ENCODE peak calls at places on chromosomes 13 and 19, in four cellular contexts. D, F, K and O are unnamed samples.

GRCh38 chr19:47421244-47421786 is 2.0 kb upstream of the MEIS3 start:
- DNase-seq in D (no peak), F (no peak), K (no peak), O (no peak)

GRCh38 chr19:51783373-51783772 is 11.6 kb upstream of the FPR3 start:
- DNase-seq in D (no peak), F (peak), K (no peak), O (no peak)

GRCh38 chr19:51047031-51047335 is 12.2 kb upstream of the KLK12 start:
- DNase-seq in D (no peak), F (no peak), K (no peak), O (no peak)

GRCh38 chr13:93224545-93224944 is 2.1 kb upstream of the GPC6 start:
- DNase-seq in D (no peak), F (peak), K (no peak), O (no peak)

GRCh38 chr19:30082168-30082567 is 140.1 kb downstream of the URI1 start:
- DNase-seq in D (no peak), F (no peak), K (no peak), O (no peak)

GRCh38 chr19:16590876-16591802 is 18.9 kb upstream of the SLC35E1 start:
- DNase-seq in D (no peak), F (no peak), K (no peak), O (no peak)

GRCh38 chr19:32674153-32674958 is 624 bp downstream of the ANKRD27 start:
- DNase-seq in D (no peak), F (no peak), K (no peak), O (no peak)

GRCh38 chr19:32387701-32388392 is 17.7 kb upstream of the DPY19L3 start:
- DNase-seq in D (no peak), F (no peak), K (no peak), O (peak)

GRCh38 chr13:44870456-44870929 is 118.8 kb downstream of the NUFIP1 start:
- DNase-seq in D (no peak), F (no peak), K (no peak), O (no peak)

GRCh38 chr13:43132228-43132627 is 108.8 kb downstream of the DNAJC15 start:
- DNase-seq in D (no peak), F (peak), K (no peak), O (no peak)

GRCh38 chr19:10006335-10006708 is 4.0 kb downstream of the COL5A3 start:
- DNase-seq in D (no peak), F (no peak), K (no peak), O (peak)

GRCh38 chr19:4705413-4706131 is 18.1 kb downstream of the DPP9 start:
- DNase-seq in D (no peak), F (no peak), K (no peak), O (no peak)

GRCh38 chr13:101291647-101292515 is 124.4 kb downstream of the NALCN start:
- DNase-seq in D (no peak), F (no peak), K (no peak), O (no peak)

GRCh38 chr13:44331912-44332840 is 41.4 kb upstream of the SERP2 start:
- DNase-seq in D (no peak), F (no peak), K (no peak), O (peak)

GRCh38 chr13:98265669-98266551 is 88.8 kb upstream of the RNF113B start:
- DNase-seq in D (no peak), F (peak), K (no peak), O (no peak)

GRCh38 chr13:109687559-109688448 is 98.6 kb downstream of the IRS2 start:
- DNase-seq in D (no peak), F (no peak), K (no peak), O (no peak)

GRCh38 chr13:96033220-96034015 is 19.8 kb downstream of the UGGT2 start:
- DNase-seq in D (no peak), F (no peak), K (no peak), O (no peak)

GRCh38 chr19:19068659-19069509 is 5.1 kb downstream of the SLC25A42 start:
- DNase-seq in D (no peak), F (no peak), K (no peak), O (no peak)

GRCh38 chr13:40149611-40150283 is 494.3 kb downstream of the COG6 start:
- DNase-seq in D (no peak), F (no peak), K (no peak), O (peak)

GRCh38 chr19:18109731-18110671 is 12.4 kb downstream of the MAST3 start:
- DNase-seq in D (no peak), F (peak), K (peak), O (no peak)

GRCh38 chr13:38897521-38897920 is 93.1 kb downstream of the STOML3 start:
- DNase-seq in D (no peak), F (no peak), K (no peak), O (no peak)

DNA sequence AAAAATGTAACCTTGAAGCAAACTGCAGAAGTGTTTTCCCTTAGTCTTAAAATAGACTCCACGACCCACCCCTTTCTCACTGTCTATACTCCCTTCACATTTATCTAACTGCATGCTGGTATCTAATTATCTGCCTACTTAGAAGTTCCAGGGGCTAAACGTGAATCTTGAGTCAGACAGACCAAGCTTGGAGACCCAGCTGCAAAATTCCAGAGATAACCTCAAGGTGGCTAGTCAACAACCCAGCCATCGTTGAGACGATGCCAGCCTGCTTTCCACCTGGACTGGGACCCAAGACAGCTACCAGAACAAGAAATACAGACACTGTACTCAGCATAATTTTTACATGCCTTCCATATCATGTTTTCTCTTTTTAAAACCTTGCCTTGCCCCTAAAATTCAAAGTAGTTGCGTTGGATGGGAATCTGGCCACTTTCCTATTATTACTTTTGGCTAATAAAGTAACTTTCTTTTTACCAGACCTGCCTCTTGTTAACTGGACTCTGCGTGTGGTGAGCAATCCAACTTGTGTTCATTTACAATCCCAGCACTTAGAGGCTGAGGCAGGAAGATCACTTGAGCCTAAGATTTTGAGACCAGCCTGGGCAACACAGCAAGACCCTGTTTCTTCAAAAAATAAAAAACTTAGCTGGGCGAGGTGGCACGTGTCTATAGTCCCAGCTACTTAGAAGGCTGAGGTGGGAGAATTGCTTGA is 82.3 kb downstream of the CDADC1 start:
- DNase-seq in D (no peak), F (no peak), K (no peak), O (no peak)
- H3K4me3 ChIP-seq in D (no peak), F (peak), K (no peak), O (no peak)

DNA sequence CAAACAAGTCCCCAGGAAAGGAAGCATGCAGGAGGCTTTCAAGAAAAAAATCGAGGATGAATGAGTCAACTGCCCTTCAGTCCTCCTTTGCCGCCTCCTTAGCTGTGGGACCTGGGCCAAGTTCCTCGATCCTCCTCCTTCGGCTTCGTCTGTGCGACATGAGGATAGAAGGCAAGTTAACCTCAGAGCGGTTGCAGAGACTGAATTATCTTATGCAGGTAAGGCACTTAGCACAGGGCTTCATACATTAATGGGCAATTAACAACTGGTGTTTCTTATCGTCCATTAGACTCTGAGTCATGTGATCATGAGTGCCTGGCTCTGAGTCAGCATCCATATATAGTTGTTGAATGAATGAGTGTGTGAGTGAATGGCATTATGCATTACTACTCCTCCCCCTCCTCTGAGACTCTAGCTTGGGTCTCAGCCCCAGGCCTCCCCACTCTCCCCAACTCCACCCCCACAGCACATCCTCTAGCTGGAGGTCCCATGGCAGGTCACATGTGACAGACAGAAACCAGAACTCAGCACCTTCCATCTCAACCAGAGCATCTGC is 1.6 kb upstream of the TTC9B start:
- DNase-seq in D (no peak), F (no peak), K (no peak), O (peak)
- H3K4me3 ChIP-seq in D (no peak), F (no peak), K (no peak), O (peak)

DNA sequence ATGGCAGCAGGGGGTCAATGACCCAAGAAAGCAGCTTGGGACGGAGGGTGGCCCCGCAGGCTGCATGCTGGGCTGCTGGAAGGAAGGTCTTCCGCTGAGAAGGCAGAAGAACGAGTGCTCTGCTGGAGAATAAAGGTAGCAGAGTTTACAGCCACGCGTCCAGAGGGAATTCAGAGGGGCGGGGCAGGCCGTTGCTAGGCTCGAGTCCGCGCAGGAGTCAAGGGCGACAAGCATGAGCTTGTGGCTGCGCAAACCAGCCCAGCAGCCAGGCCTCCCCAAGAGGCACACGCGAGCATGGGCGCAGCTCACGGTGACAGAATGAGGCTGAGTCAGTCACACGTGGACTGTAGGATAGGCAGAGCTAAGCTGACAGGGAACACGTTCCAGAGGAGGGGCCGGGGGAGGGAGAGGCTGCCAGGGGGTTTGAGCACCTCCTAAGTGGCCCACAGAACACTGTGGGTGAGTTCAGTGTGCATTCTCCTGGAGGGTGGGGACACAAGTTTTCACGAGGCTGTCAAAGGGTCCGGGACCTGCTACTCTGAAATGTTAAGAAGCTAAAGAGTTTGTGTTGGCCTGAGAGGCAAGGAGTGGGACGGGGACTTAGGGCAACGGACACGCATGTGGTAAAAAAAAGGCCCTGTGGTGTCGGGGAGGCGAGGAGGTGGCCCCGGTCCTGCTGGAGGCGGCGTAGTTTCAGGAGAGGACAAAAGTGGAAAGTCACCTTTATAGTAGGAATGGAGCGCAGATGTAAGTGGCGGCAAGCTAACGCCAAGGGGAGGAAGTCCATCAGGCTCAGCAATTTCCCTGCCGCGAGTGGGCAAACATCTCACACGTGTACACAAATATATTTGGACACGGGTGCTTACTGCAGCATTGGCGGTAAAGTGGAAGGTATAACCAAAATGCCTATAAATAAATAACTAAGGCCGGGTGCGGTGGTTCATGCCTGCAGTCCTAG is 17.7 kb downstream of the RFX2 start:
- DNase-seq in D (peak), F (peak), K (no peak), O (no peak)
- H3K4me3 ChIP-seq in D (no peak), F (peak), K (no peak), O (peak)

GRCh38 chr19:46328079-46328478 is 18.8 kb upstream of the PPP5C start:
- DNase-seq in D (no peak), F (no peak), K (no peak), O (no peak)

GRCh38 chr19:46330319-46330918 is 16.5 kb upstream of the PPP5C start:
- DNase-seq in D (no peak), F (no peak), K (no peak), O (no peak)

GRCh38 chr19:46324277-46324676 is 22.6 kb upstream of the PPP5C start:
- DNase-seq in D (no peak), F (no peak), K (no peak), O (no peak)

GRCh38 chr19:46321653-46322052 is 24.8 kb downstream of the HIF3A start:
- DNase-seq in D (no peak), F (no peak), K (no peak), O (no peak)

DNA sequence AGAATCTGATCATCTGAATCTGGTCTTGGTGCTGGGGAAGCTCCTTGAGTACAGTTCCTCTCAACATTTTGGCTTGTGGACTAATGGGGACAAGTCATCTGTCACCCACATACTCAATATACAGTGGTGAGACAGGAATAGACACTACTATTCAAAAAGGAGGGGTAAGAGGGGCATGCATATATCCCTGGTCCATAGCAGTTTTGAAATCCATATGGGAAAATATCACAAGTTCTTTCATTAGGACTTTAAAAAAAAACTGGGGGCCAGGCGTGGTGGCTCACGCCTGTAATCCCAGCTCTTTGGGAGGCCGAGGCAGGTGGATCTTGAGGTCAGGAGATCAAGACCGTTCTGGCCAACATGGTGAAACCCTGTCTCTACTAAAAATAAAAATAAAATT is 20.3 kb upstream of the PPP5C start:
- DNase-seq in D (no peak), F (no peak), K (no peak), O (no peak)
- H3K4me3 ChIP-seq in D (no peak), F (peak), K (no peak), O (no peak)

DNA sequence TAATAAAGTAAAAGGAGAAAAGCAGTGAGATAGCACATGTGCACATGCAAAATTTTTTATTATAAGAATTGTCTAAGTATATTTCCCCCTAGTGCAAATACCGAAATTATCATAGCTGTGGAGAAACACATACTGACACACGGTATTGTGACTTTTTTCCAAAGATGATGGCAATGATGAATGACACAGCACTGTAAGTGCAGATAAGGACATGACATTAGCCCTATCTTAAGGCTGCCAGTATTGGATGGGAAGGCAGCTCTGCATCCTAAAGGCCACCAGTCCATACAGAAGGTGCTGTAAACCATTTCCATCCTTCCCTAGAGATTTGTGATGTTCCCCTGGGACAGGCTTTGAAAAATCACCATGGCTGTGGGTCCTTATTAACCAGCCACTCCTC is 11.5 kb upstream of the MICU2 start:
- DNase-seq in D (no peak), F (no peak), K (no peak), O (no peak)
- H3K4me3 ChIP-seq in D (no peak), F (no peak), K (no peak), O (no peak)

GRCh38 chr13:31043891-31044657 is 111.6 kb downstream of the TEX26 start:
- DNase-seq in D (peak), F (peak), K (peak), O (no peak)

GRCh38 chr13:31046711-31047279 is 114.3 kb downstream of the TEX26 start:
- DNase-seq in D (peak), F (peak), K (no peak), O (peak)

GRCh38 chr13:31044658-31045620 is 112.5 kb downstream of the TEX26 start:
- DNase-seq in D (no peak), F (peak), K (no peak), O (no peak)

GRCh38 chr13:31048521-31048920 is 113.2 kb downstream of the HSPH1 start:
- DNase-seq in D (no peak), F (peak), K (no peak), O (no peak)

GRCh38 chr13:31045621-31046081 is 113.2 kb downstream of the TEX26 start:
- DNase-seq in D (peak), F (peak), K (no peak), O (peak)
- H3K4me3 ChIP-seq in D (no peak), F (no peak), K (no peak), O (no peak)

GRCh38 chr13:41588899-41589298 is 131.5 kb downstream of the RGCC start:
- DNase-seq in D (no peak), F (no peak), K (no peak), O (peak)
- H3K4me3 ChIP-seq in D (no peak), F (no peak), K (no peak), O (no peak)

GRCh38 chr13:23696610-23697009 is 126.4 kb downstream of the TNFRSF19 start:
- DNase-seq in D (no peak), F (peak), K (no peak), O (no peak)

GRCh38 chr13:23697772-23698313 is 127.6 kb downstream of the TNFRSF19 start:
- DNase-seq in D (no peak), F (no peak), K (no peak), O (no peak)

GRCh38 chr13:23695711-23696512 is 125.7 kb downstream of the TNFRSF19 start:
- DNase-seq in D (no peak), F (peak), K (peak), O (no peak)

GRCh38 chr13:23692816-23693215 is 122.6 kb downstream of the TNFRSF19 start:
- DNase-seq in D (no peak), F (no peak), K (no peak), O (no peak)

DNA sequence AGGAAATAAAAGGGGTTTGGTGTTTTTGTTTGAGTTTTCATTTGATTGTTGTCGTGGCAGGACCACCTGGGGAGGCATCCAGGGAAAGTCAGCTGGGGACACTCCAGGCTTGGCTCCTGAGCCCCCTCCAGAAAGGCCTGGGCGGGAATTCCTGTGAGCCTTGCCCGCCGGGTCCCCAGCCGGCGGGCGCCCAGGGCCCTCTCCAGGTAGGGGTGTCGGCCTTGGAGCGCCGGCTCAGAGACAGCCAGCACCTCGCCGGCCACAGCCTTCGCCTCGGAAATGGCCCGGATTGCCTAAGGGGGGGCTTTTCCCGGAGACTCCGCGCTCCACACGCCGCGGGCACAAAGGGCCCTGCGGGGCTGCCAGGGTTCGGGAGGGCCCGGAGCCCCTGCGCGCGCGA is 125.0 kb downstream of the TNFRSF19 start:
- DNase-seq in D (no peak), F (no peak), K (no peak), O (no peak)
- H3K4me3 ChIP-seq in D (no peak), F (no peak), K (no peak), O (no peak)

GRCh38 chr19:1855040-1855827 is 7.0 kb upstream of the REXO1 start:
- DNase-seq in D (peak), F (peak), K (peak), O (peak)
- H3K4me3 ChIP-seq in D (no peak), F (peak), K (peak), O (peak)

DNA sequence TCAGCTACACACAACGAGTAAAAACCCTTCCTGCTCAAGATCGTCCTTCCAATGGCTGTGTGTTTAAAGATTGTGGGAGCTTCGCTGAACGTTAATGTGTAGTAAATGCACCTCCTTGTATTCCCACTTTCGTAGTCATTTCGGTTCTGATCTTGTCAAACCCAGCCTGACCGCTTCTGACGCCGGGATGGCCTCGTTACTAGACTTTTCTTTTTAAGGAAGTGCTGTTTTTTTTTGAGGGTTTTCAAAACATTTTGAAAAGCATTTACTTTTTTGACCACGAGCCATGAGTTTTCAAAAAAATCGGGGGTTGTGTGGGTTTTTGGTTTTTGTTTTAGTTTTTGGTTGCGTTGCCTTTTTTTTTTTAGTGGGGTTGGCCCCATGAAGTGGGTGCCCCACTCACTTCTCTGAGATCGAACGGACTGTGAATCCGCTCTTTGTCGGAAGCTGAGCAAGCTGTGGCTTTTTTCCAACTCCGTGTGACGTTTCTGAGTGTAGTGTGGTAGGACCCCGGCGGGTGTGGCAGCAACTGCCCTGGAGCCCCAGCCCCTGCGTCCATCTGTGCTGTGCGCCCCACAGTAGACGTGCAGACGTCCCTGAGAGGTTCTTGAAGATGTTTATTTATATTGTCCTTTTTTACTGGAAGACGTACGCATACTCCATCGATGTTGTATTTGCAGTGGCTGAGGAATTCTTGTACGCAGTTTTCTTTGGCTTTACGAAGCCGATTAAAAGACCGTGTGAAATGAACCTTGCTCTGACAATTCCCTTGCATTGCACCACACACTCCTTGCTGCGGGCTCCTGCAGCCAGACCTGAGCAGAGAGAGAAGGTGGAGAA is 2.7 kb upstream of the FAM174C start:
- DNase-seq in D (no peak), F (no peak), K (no peak), O (no peak)
- H3K4me3 ChIP-seq in D (no peak), F (no peak), K (no peak), O (no peak)